ENCODE peak calls at places on chromosomes 5 and 9, in five cellular contexts. B is iPS DF 19.7, J is NCI-H1436 treated with DMSO at 0.1 percent for 48 hours, C is NCI-H1092, S is NCI-H2081. W is an unnamed sample.

GRCh38 chr5:2848634-2849033 is 97.2 kb upstream of the IRX2 start:
- DNase-seq in C (no peak), J (no peak), B (no peak), S (no peak), W (no peak)

GRCh38 chr9:73200694-73201432 is 49.2 kb downstream of the ANXA1 start:
- DNase-seq in C (peak), J (peak), B (no peak), S (peak), W (no peak)

GRCh38 chr5:135399838-135400542 is 959 bp upstream of the MACROH2A1 start:
- DNase-seq in C (no peak), B (peak), J (no peak), S (no peak), W (peak)

GRCh38 chr5:96413028-96413427 is 20.0 kb downstream of the PCSK1 start:
- DNase-seq in S (no peak), J (no peak), C (no peak), B (no peak), W (no peak)

GRCh38 chr5:170333161-170333909 is 35.8 kb upstream of the LCP2 start:
- DNase-seq in B (peak), C (no peak), S (no peak), J (no peak), W (peak)

GRCh38 chr9:81717747-81718077 is 28.4 kb upstream of the TLE1 start:
- DNase-seq in C (no peak), S (peak), J (no peak), B (no peak), W (no peak)

GRCh38 chr5:5613261-5613990 is 190.9 kb downstream of the ICE1 start:
- DNase-seq in C (no peak), S (peak), B (no peak), J (no peak), W (no peak)

GRCh38 chr5:158797498-158797845 is 302.2 kb downstream of the EBF1 start:
- DNase-seq in J (no peak), C (no peak), S (no peak), B (no peak), W (no peak)

GRCh38 chr5:133130387-133131118 is 78.7 kb downstream of the HSPA4 start:
- DNase-seq in S (no peak), B (no peak), C (no peak), J (no peak), W (no peak)

GRCh38 chr5:123881791-123882244 is 369.8 kb downstream of the CSNK1G3 start:
- DNase-seq in S (peak), B (no peak), C (no peak), J (no peak), W (no peak)

GRCh38 chr5:156201793-156202388 is 125.1 kb upstream of the SGCD start:
- DNase-seq in C (no peak), S (no peak), J (no peak), B (no peak), W (peak)

GRCh38 chr9:13974891-13975290 is 339.1 kb downstream of the NFIB start:
- DNase-seq in B (no peak), S (no peak), C (no peak), J (no peak), W (no peak)

W was measured in NCI-H2227 treated with DMSO at 0.1 percent for 48 hours.